ENCODE peak calls at places on chromosomes 3 and 15, in six cellular contexts. One of them, this sample, is unnamed.

GRCh38 chr15:71379893-71380292 is 264.6 kb downstream of the THSD4 start:
- DNase-seq in neuronal stem cell: no peak
- DNase-seq in skeletal muscle cell: no peak
- DNase-seq in GM12865: no peak
- DNase-seq in fibroblast of pulmonary artery: no peak
- DNase-seq in AG04449: peak
- DNase-seq in this sample: no peak

GRCh38 chr3:188271226-188271894 is 117.4 kb downstream of the LPP start:
- DNase-seq in GM12865: no peak
- DNase-seq in neuronal stem cell: no peak
- DNase-seq in skeletal muscle cell: no peak
- DNase-seq in fibroblast of pulmonary artery: no peak
- DNase-seq in AG04449: no peak
- DNase-seq in this sample: no peak

GRCh38 chr3:66376568-66376967 is 124.3 kb downstream of the LRIG1 start:
- DNase-seq in GM12865: no peak
- DNase-seq in neuronal stem cell: no peak
- DNase-seq in skeletal muscle cell: peak
- DNase-seq in fibroblast of pulmonary artery: peak
- DNase-seq in AG04449: no peak
- DNase-seq in this sample: peak

GRCh38 chr3:5692446-5692845 is 504.9 kb downstream of the EDEM1 start:
- DNase-seq in GM12865: no peak
- DNase-seq in fibroblast of pulmonary artery: no peak
- DNase-seq in AG04449: no peak
- DNase-seq in skeletal muscle cell: no peak
- DNase-seq in neuronal stem cell: no peak
- DNase-seq in this sample: no peak

GRCh38 chr15:58462973-58463663 is 31.3 kb downstream of the LIPC start:
- DNase-seq in fibroblast of pulmonary artery: no peak
- DNase-seq in skeletal muscle cell: no peak
- DNase-seq in neuronal stem cell: no peak
- DNase-seq in GM12865: no peak
- DNase-seq in AG04449: no peak
- DNase-seq in this sample: no peak

GRCh38 chr15:90730290-90730689 is 13.1 kb downstream of the BLM start:
- DNase-seq in AG04449: no peak
- DNase-seq in GM12865: no peak
- DNase-seq in skeletal muscle cell: no peak
- DNase-seq in neuronal stem cell: no peak
- DNase-seq in fibroblast of pulmonary artery: no peak
- DNase-seq in this sample: no peak

GRCh38 chr3:186609247-186609868 is 3.5 kb upstream of the AHSG start:
- DNase-seq in skeletal muscle cell: no peak
- DNase-seq in AG04449: no peak
- DNase-seq in fibroblast of pulmonary artery: peak
- DNase-seq in neuronal stem cell: no peak
- DNase-seq in GM12865: peak
- DNase-seq in this sample: peak

GRCh38 chr15:58440181-58440910 is 8.6 kb downstream of the LIPC start:
- DNase-seq in skeletal muscle cell: no peak
- DNase-seq in AG04449: no peak
- DNase-seq in GM12865: no peak
- DNase-seq in fibroblast of pulmonary artery: no peak
- DNase-seq in neuronal stem cell: no peak
- DNase-seq in this sample: peak

GRCh38 chr15:52256366-52256765 is 39.2 kb downstream of the MYO5C start:
- DNase-seq in neuronal stem cell: peak
- DNase-seq in AG04449: no peak
- DNase-seq in GM12865: peak
- DNase-seq in fibroblast of pulmonary artery: peak
- DNase-seq in skeletal muscle cell: no peak
- DNase-seq in this sample: peak

GRCh38 chr15:39511915-39512260 is 69.0 kb upstream of the THBS1 start:
- DNase-seq in AG04449: no peak
- DNase-seq in neuronal stem cell: no peak
- DNase-seq in fibroblast of pulmonary artery: peak
- DNase-seq in GM12865: no peak
- DNase-seq in skeletal muscle cell: peak
- DNase-seq in this sample: no peak

GRCh38 chr15:52523192-52523591 is 5.5 kb downstream of the MYO5A start:
- DNase-seq in AG04449: peak
- DNase-seq in GM12865: no peak
- DNase-seq in skeletal muscle cell: peak
- DNase-seq in neuronal stem cell: no peak
- DNase-seq in fibroblast of pulmonary artery: peak
- DNase-seq in this sample: peak

GRCh38 chr3:129738189-129738588 is 131.7 kb upstream of the PLXND1 start:
- DNase-seq in AG04449: no peak
- DNase-seq in fibroblast of pulmonary artery: no peak
- DNase-seq in GM12865: no peak
- DNase-seq in neuronal stem cell: no peak
- DNase-seq in skeletal muscle cell: no peak
- DNase-seq in this sample: no peak

GRCh38 chr3:126938520-126939346 is 44.2 kb upstream of the PLXNA1 start:
- DNase-seq in fibroblast of pulmonary artery: no peak
- DNase-seq in GM12865: no peak
- DNase-seq in skeletal muscle cell: no peak
- DNase-seq in AG04449: no peak
- DNase-seq in neuronal stem cell: no peak
- DNase-seq in this sample: no peak

GRCh38 chr3:10344147-10344943 is 23.4 kb upstream of the SEC13 start:
- DNase-seq in fibroblast of pulmonary artery: peak
- DNase-seq in skeletal muscle cell: no peak
- DNase-seq in GM12865: peak
- DNase-seq in neuronal stem cell: peak
- DNase-seq in AG04449: no peak
- DNase-seq in this sample: peak

GRCh38 chr3:64143399-64144130 is 81.7 kb downstream of the PRICKLE2 start:
- DNase-seq in fibroblast of pulmonary artery: peak
- DNase-seq in neuronal stem cell: no peak
- DNase-seq in AG04449: no peak
- DNase-seq in GM12865: no peak
- DNase-seq in skeletal muscle cell: peak
- DNase-seq in this sample: peak

GRCh38 chr3:98531622-98532274 is at the start of gene GPR15:
- DNase-seq in fibroblast of pulmonary artery: no peak
- DNase-seq in GM12865: peak
- DNase-seq in skeletal muscle cell: no peak
- DNase-seq in neuronal stem cell: no peak
- DNase-seq in AG04449: no peak
- DNase-seq in this sample: no peak
- H3K4me3 ChIP-seq in fibroblast of pulmonary artery: no peak
- H3K4me3 ChIP-seq in GM12865: peak
- H3K4me3 ChIP-seq in skeletal muscle cell: no peak
- H3K4me3 ChIP-seq in neuronal stem cell: no peak
- H3K4me3 ChIP-seq in AG04449: no peak
- H3K4me3 ChIP-seq in this sample: no peak

GRCh38 chr3:159762238-159762637 is 226.4 kb upstream of the IL12A start:
- DNase-seq in AG04449: no peak
- DNase-seq in GM12865: no peak
- DNase-seq in skeletal muscle cell: no peak
- DNase-seq in neuronal stem cell: no peak
- DNase-seq in fibroblast of pulmonary artery: no peak
- DNase-seq in this sample: peak
- H3K4me3 ChIP-seq in AG04449: no peak
- H3K4me3 ChIP-seq in GM12865: no peak
- H3K4me3 ChIP-seq in skeletal muscle cell: no peak
- H3K4me3 ChIP-seq in neuronal stem cell: no peak
- H3K4me3 ChIP-seq in fibroblast of pulmonary artery: no peak
- H3K4me3 ChIP-seq in this sample: peak

GRCh38 chr15:66653852-66654251 is 48.2 kb upstream of the SMAD6 start:
- DNase-seq in GM12865: no peak
- DNase-seq in AG04449: no peak
- DNase-seq in fibroblast of pulmonary artery: no peak
- DNase-seq in neuronal stem cell: no peak
- DNase-seq in skeletal muscle cell: no peak
- DNase-seq in this sample: no peak

GRCh38 chr15:66655997-66656396 is 46.0 kb upstream of the SMAD6 start:
- DNase-seq in AG04449: no peak
- DNase-seq in GM12865: no peak
- DNase-seq in skeletal muscle cell: no peak
- DNase-seq in neuronal stem cell: no peak
- DNase-seq in fibroblast of pulmonary artery: no peak
- DNase-seq in this sample: peak

GRCh38 chr15:66653398-66653797 is 48.6 kb upstream of the SMAD6 start:
- DNase-seq in skeletal muscle cell: no peak
- DNase-seq in GM12865: no peak
- DNase-seq in neuronal stem cell: no peak
- DNase-seq in AG04449: no peak
- DNase-seq in fibroblast of pulmonary artery: no peak
- DNase-seq in this sample: no peak

GRCh38 chr15:66655511-66655910 is 46.5 kb upstream of the SMAD6 start:
- DNase-seq in neuronal stem cell: no peak
- DNase-seq in AG04449: no peak
- DNase-seq in GM12865: no peak
- DNase-seq in skeletal muscle cell: no peak
- DNase-seq in fibroblast of pulmonary artery: no peak
- DNase-seq in this sample: no peak

GRCh38 chr15:66654718-66655375 is 47.2 kb upstream of the SMAD6 start:
- DNase-seq in neuronal stem cell: no peak
- DNase-seq in fibroblast of pulmonary artery: no peak
- DNase-seq in skeletal muscle cell: no peak
- DNase-seq in GM12865: no peak
- DNase-seq in AG04449: no peak
- DNase-seq in this sample: no peak
- H3K4me3 ChIP-seq in neuronal stem cell: no peak
- H3K4me3 ChIP-seq in fibroblast of pulmonary artery: no peak
- H3K4me3 ChIP-seq in skeletal muscle cell: peak
- H3K4me3 ChIP-seq in GM12865: no peak
- H3K4me3 ChIP-seq in AG04449: no peak
- H3K4me3 ChIP-seq in this sample: no peak

GRCh38 chr15:101004986-101005747 is 86.0 kb downstream of the LRRK1 start:
- DNase-seq in fibroblast of pulmonary artery: no peak
- DNase-seq in GM12865: no peak
- DNase-seq in skeletal muscle cell: no peak
- DNase-seq in AG04449: no peak
- DNase-seq in neuronal stem cell: no peak
- DNase-seq in this sample: no peak
- H3K4me3 ChIP-seq in fibroblast of pulmonary artery: no peak
- H3K4me3 ChIP-seq in GM12865: no peak
- H3K4me3 ChIP-seq in skeletal muscle cell: no peak
- H3K4me3 ChIP-seq in AG04449: no peak
- H3K4me3 ChIP-seq in neuronal stem cell: peak
- H3K4me3 ChIP-seq in this sample: no peak

This sample was measured in PC-3.